ENCODE peak calls at places on chromosomes 13 and 19, in nine cellular contexts. R is stomach, X is body of pancreas, T is psoas muscle, H is kidney epithelial cell, N is dorsolateral prefrontal cortex, W is bronchial epithelial cell, K is heart left ventricle, P is right atrium auricular region. I is an unnamed sample.

GRCh38 chr13:113083402-113084061 is 22.1 kb upstream of the F7 start:
- DNase-seq in R (no peak), X (no peak), T (peak), H (no peak), N (no peak), W (peak), K (peak), P (peak), I (peak)

GRCh38 chr19:47609885-47610545 is 1.1 kb downstream of the BICRA start:
- DNase-seq in R (peak), X (peak), T (peak), H (no peak), N (peak), W (no peak), K (peak), P (no peak), I (no peak)

GRCh38 chr13:67390462-67391093 is 160.4 kb upstream of the PCDH9 start:
- DNase-seq in R (no peak), X (no peak), T (no peak), H (peak), N (no peak), W (no peak), K (no peak), P (no peak), I (peak)

GRCh38 chr13:101127741-101128353 is 288.5 kb downstream of the NALCN start:
- DNase-seq in R (no peak), X (peak), T (no peak), H (no peak), N (no peak), W (peak), K (no peak), P (no peak), I (peak)

GRCh38 chr19:10180459-10180858 is 14.3 kb downstream of the DNMT1 start:
- DNase-seq in R (no peak), X (no peak), T (no peak), H (no peak), N (no peak), W (no peak), K (no peak), P (no peak), I (no peak)

GRCh38 chr19:55082023-55082851 is 6.6 kb downstream of the EPS8L1 start:
- DNase-seq in R (no peak), X (no peak), T (no peak), H (no peak), N (no peak), W (no peak), K (no peak), P (no peak), I (peak)

GRCh38 chr13:114161644-114162532 is 17.2 kb upstream of the CFAP97D2 start:
- DNase-seq in R (peak), X (peak), T (peak), H (no peak), N (no peak), W (peak), K (peak), P (no peak), I (no peak)

GRCh38 chr19:58361900-58362271 is 665 bp downstream of the ZNF497 start:
- DNase-seq in R (peak), X (peak), T (peak), H (no peak), N (no peak), W (no peak), K (no peak), P (no peak), I (no peak)

GRCh38 chr13:114104626-114105350 is 27.6 kb downstream of the RASA3 start:
- DNase-seq in R (no peak), X (peak), T (peak), H (no peak), N (no peak), W (no peak), K (no peak), P (peak), I (no peak)

GRCh38 chr19:56765107-56765506 is 75.4 kb downstream of the PEG3 start:
- DNase-seq in R (peak), X (peak), T (peak), H (no peak), N (peak), W (no peak), K (peak), P (peak), I (no peak)

GRCh38 chr19:8336665-8337064 is 6.4 kb downstream of the KANK3 start:
- DNase-seq in R (no peak), X (no peak), T (no peak), H (no peak), N (no peak), W (no peak), K (no peak), P (no peak), I (no peak)

GRCh38 chr19:8334458-8335342 is 8.4 kb downstream of the KANK3 start:
- DNase-seq in R (peak), X (peak), T (no peak), H (no peak), N (peak), W (peak), K (no peak), P (no peak), I (peak)

GRCh38 chr19:8333771-8334457 is 9.1 kb downstream of the KANK3 start:
- DNase-seq in R (no peak), X (no peak), T (no peak), H (no peak), N (no peak), W (no peak), K (no peak), P (no peak), I (no peak)

GRCh38 chr19:8336072-8336569 is 6.9 kb downstream of the KANK3 start:
- DNase-seq in R (no peak), X (no peak), T (no peak), H (no peak), N (no peak), W (no peak), K (no peak), P (no peak), I (no peak)

GRCh38 chr19:8335343-8336071 is 7.6 kb downstream of the KANK3 start:
- DNase-seq in R (no peak), X (no peak), T (no peak), H (no peak), N (no peak), W (no peak), K (no peak), P (no peak), I (no peak)
- TF ChIP-seq CTCF in R (no peak), X (no peak), T (no peak), H (peak), N (no peak), W (peak), K (no peak), P (no peak), I (no peak)

GRCh38 chr19:45477713-45478453 is 10.1 kb downstream of the FOSB start:
- DNase-seq in R (no peak), X (no peak), T (no peak), H (no peak), N (no peak), W (peak), K (no peak), P (no peak), I (no peak)
- H3K4me3 ChIP-seq in R (peak), X (no peak), T (peak), H (peak), N (peak), W (peak), K (peak), P (peak), I (peak)

GRCh38 chr13:75365724-75366173 is 116.2 kb downstream of the TBC1D4 start:
- DNase-seq in R (no peak), X (no peak), T (no peak), H (peak), N (no peak), W (peak), K (no peak), P (no peak), I (peak)
- TF ChIP-seq CTCF in R (no peak), X (no peak), T (peak), H (peak), N (no peak), W (no peak), K (no peak), P (no peak), I (peak)

DNA sequence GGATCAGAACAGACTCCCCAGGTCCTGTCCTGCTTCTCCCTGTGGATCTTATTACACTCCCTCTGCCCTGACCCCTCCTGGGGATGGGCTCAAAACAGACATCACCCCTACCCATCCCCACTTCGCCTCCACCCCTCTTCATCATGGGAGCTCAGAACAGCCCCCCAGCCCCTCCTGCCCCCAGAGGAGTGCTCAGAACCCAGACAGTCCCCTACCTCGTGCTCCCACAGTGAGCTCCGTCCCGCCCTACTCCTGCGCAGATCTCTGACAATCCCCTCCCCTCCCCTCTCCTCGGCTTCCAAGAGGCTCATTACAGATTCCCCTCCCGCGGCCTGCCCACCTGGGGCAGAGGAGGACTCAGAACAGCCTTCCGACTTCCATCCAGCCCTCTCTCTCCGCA is 6.1 kb upstream of the TMEM221 start:
- DNase-seq in R (no peak), X (no peak), T (no peak), H (no peak), N (no peak), W (no peak), K (no peak), P (no peak), I (no peak)
- H3K4me3 ChIP-seq in R (no peak), X (no peak), T (no peak), H (no peak), N (no peak), W (no peak), K (no peak), P (no peak), I (no peak)

DNA sequence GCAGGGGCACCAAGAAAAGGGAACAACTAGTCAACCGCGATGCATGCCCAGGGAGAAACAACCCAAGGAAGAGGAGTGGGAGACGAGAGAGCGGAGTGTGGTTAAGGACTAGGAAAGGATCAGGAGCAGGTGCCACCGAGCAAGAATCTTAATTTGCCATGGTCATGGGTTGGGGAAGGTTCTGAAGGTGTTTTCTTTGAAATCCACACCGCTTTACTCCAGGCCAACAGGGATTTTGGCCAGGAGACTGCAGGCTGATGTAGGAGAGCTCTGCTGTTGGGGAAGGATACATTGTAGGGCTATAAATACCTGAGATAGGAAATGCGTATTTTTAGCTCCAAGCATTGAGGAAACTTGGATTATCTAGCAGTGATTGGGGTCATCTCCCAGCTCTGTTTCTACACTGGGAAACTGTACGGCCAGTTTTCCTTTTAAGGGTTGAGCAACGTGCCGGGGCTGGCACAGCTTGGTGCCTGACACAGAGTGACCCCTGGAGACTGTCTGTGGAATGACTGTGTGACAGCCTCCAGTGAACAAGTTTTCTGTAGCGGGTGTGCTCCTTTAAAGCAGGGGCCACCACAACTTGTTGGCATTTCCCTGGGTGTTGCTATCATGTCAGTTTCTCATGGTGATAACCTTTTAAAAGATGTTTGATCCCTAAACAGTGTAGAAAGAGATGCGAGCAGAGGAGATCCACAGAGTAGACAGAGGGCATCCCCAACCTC is 34.2 kb downstream of the ZNF536 start:
- DNase-seq in R (no peak), X (no peak), T (no peak), H (no peak), N (peak), W (no peak), K (no peak), P (no peak), I (no peak)
- TF ChIP-seq CTCF in R (no peak), X (no peak), T (peak), H (peak), N (peak), W (no peak), K (peak), P (peak), I (no peak)

DNA sequence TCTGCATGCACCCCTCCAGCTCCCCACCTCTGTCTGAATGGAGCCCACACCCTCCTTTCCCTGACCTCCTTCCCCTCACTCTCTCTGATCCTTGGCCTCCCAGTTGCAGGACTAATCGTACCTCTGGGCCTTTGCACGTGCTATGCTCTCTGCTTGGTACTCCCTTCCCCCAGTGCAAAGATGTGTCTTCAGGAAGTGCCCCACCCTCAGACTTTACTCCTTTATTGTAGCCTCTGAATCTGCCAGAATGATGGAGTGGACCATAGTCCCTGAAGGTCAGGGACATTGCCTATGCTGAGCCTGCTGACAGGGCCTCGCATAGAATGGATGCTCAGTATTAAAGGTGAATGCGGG is 1.3 kb upstream of the JUND start:
- DNase-seq in R (no peak), X (no peak), T (no peak), H (no peak), N (no peak), W (no peak), K (no peak), P (no peak), I (peak)
- H3K4me3 ChIP-seq in R (peak), X (no peak), T (peak), H (no peak), N (peak), W (no peak), K (peak), P (peak), I (peak)

GRCh38 chr19:33997690-33998089 is 174.6 kb upstream of the LSM14A start:
- DNase-seq in R (no peak), X (no peak), T (no peak), H (no peak), N (no peak), W (no peak), K (no peak), P (no peak), I (peak)
- TF ChIP-seq CTCF in R (no peak), X (peak), T (no peak), H (no peak), N (no peak), W (no peak), K (no peak), P (peak), I (peak)

GRCh38 chr13:98525452-98525851 is 51.5 kb downstream of the STK24 start:
- DNase-seq in R (no peak), X (no peak), T (no peak), H (no peak), N (no peak), W (no peak), K (no peak), P (no peak), I (no peak)
- H3K4me3 ChIP-seq in R (no peak), X (no peak), T (no peak), H (no peak), N (no peak), W (no peak), K (no peak), P (no peak), I (no peak)

GRCh38 chr19:45469132-45469834 is 1.5 kb downstream of the FOSB start:
- DNase-seq in R (peak), X (peak), T (peak), H (no peak), N (peak), W (peak), K (peak), P (peak), I (peak)
- TF ChIP-seq CTCF in R (no peak), X (no peak), T (no peak), H (no peak), N (peak), W (no peak), K (no peak), P (no peak), I (no peak)

I was measured in fibroblast of the aortic adventitia.